ENCODE peak calls at places on chromosomes 6 and 20, in nine cellular contexts. X is cardiac muscle cell, G is prostate gland, I is heart right ventricle, P is psoas muscle, L is esophagus squamous epithelium, H is PC-9, R is right atrium auricular region, Q is fibroblast of lung. O is an unnamed sample.

GRCh38 chr6:149963462-149964242 is at the start of gene ULBP1:
- DNase-seq in P (peak; percentile 93), X (peak; percentile 87), G (peak; percentile 73), Q (peak; percentile 89), L (peak; percentile 48), H (peak; percentile 75), I (peak; percentile 83), R (peak; percentile 90), O (peak; percentile 88)

GRCh38 chr20:45892828-45893500 is 1.8 kb downstream of the CTSA start:
- DNase-seq in Q (no peak), P (no peak), G (no peak), H (no peak), I (no peak), X (no peak), L (no peak), R (no peak), O (no peak)

GRCh38 chr20:63017076-63017825 is 10.5 kb upstream of the BHLHE23 start:
- DNase-seq in H (no peak), L (no peak), R (no peak), X (no peak), Q (no peak), P (peak; percentile 32), G (no peak), I (peak; percentile 1), O (peak; percentile 70)

GRCh38 chr20:23235173-23236027 is 115.2 kb upstream of the NXT1 start:
- DNase-seq in P (peak; percentile 79), I (peak; percentile 73), R (peak; percentile 81), X (peak; percentile 81), G (peak; percentile 44), L (no peak), Q (peak; percentile 87), H (peak; percentile 43), O (peak; percentile 89)

GRCh38 chr20:4613718-4614620 is 107.7 kb upstream of the PRND start:
- DNase-seq in R (peak; percentile 72), G (no peak), L (peak; percentile 11), I (peak; percentile 23), H (peak; percentile 68), Q (peak; percentile 34), P (no peak), X (peak; percentile 91), O (no peak)

GRCh38 chr6:43720999-43721398 is 33.4 kb upstream of the MRPS18A start:
- DNase-seq in X (no peak), Q (no peak), P (no peak), R (no peak), L (no peak), H (no peak), G (no peak), I (no peak), O (no peak)

GRCh38 chr6:76230711-76231110 is 158.2 kb upstream of the IMPG1 start:
- DNase-seq in P (no peak), Q (no peak), G (no peak), R (no peak), L (no peak), X (no peak), H (no peak), I (no peak), O (no peak)

GRCh38 chr6:11500008-11500407 is 37.5 kb upstream of the TMEM170B start:
- DNase-seq in G (no peak), P (no peak), Q (peak; percentile 15), L (no peak), R (no peak), X (peak; percentile 77), I (no peak), H (no peak), O (no peak)

GRCh38 chr6:145749632-145750031 is 14.3 kb upstream of the EPM2A start:
- DNase-seq in I (no peak), Q (peak; percentile 83), H (no peak), X (peak; percentile 74), R (no peak), L (no peak), P (no peak), G (no peak), O (no peak)

GRCh38 chr20:19129976-19130612 is 82.3 kb upstream of the SLC24A3 start:
- DNase-seq in L (no peak), R (no peak), Q (no peak), P (no peak), H (no peak), I (no peak), X (no peak), G (peak; percentile 59), O (no peak)

GRCh38 chr6:7424967-7425807 is 35.6 kb downstream of the RIOK1 start:
- DNase-seq in Q (peak; percentile 23), H (peak; percentile 32), G (peak; percentile 38), L (no peak), P (no peak), R (no peak), X (peak; percentile 72), I (peak; percentile 67), O (no peak)

GRCh38 chr6:68468244-68468884 is 166.7 kb upstream of the ADGRB3 start:
- DNase-seq in I (no peak), L (no peak), R (no peak), Q (peak; percentile 38), P (no peak), X (peak; percentile 0), H (no peak), G (no peak), O (no peak)

GRCh38 chr6:152078804-152079203 is 271.3 kb downstream of the ESR1 start:
- DNase-seq in I (no peak), X (no peak), Q (no peak), P (no peak), L (no peak), G (no peak), H (no peak), R (no peak), O (no peak)

GRCh38 chr6:107636486-107636885 is 146.6 kb downstream of the SOBP start:
- DNase-seq in X (no peak), I (no peak), Q (no peak), R (no peak), H (no peak), L (no peak), G (no peak), P (no peak), O (no peak)

GRCh38 chr6:146770275-146770964 is 171.6 kb downstream of the ADGB start:
- DNase-seq in X (no peak), P (no peak), G (no peak), R (no peak), I (peak; percentile 10), Q (no peak), L (no peak), H (no peak), O (no peak)

GRCh38 chr6:146770965-146771735 is 172.4 kb downstream of the ADGB start:
- DNase-seq in H (no peak), Q (no peak), I (peak; percentile 36), G (no peak), L (no peak), X (peak; percentile 13), R (peak; percentile 70), P (peak; percentile 71), O (peak; percentile 54)

DNA sequence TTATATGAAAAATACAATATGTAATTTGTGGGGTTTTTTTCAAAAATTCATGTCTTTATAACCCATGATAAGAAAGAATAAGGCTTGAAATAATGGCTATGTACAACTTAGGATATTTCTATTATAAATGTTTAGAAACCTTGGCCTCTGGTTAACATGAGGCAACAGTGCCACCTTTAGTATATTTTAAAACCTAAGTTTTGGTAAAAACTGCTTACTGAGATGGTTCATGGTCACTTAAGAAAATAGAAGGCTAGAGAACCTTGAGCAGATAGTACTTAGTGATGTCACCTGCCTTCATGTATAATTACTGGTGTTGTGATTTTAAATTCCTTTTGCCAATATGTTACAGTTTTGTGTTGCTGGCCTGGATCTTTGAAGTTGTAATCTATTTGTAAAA is 176.5 kb downstream of the ADGB start:
- DNase-seq in H (no peak), R (no peak), L (no peak), I (no peak), X (peak; percentile 38), Q (peak; percentile 11), P (no peak), G (no peak), O (no peak)
- TF ChIP-seq CTCF in H (peak; percentile 36), R (no peak), L (no peak), I (no peak), X (no peak), Q (no peak), P (no peak), G (no peak), O (no peak)

DNA sequence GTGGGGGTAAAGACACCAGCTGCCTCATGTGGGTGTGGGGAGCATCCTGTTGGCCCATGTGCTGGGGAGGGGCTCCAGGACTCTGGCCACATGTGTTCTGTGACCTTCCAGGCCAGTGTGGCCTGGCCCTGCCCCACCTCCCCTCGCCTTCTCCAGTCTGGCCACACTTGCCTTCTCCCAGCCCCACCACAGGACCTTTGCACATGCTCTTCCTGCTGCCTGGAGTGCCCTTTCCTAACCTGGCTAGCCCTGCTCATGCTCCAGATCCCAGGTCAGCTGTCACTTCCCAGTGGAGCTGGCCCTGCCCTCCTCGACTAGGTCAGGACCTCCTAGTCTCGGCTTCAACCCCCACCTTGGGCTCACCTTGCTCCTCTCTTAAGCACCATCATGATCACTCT is 183.8 kb downstream of the CDH4 start:
- DNase-seq in I (no peak), G (no peak), P (no peak), H (no peak), L (no peak), X (no peak), R (no peak), Q (no peak), O (no peak)
- H3K27me3 ChIP-seq in I (peaks cover 28% of the 10 kb centered on the region), G (no peaks in the 10 kb centered on the region), P (peaks cover 4% of the 10 kb centered on the region), H (peaks cover 94% of the 10 kb centered on the region), L (peaks cover 8% of the 10 kb centered on the region), X (no peaks in the 10 kb centered on the region), R (no peaks in the 10 kb centered on the region), Q (no peaks in the 10 kb centered on the region), O (peaks cover 9% of the 10 kb centered on the region)

DNA sequence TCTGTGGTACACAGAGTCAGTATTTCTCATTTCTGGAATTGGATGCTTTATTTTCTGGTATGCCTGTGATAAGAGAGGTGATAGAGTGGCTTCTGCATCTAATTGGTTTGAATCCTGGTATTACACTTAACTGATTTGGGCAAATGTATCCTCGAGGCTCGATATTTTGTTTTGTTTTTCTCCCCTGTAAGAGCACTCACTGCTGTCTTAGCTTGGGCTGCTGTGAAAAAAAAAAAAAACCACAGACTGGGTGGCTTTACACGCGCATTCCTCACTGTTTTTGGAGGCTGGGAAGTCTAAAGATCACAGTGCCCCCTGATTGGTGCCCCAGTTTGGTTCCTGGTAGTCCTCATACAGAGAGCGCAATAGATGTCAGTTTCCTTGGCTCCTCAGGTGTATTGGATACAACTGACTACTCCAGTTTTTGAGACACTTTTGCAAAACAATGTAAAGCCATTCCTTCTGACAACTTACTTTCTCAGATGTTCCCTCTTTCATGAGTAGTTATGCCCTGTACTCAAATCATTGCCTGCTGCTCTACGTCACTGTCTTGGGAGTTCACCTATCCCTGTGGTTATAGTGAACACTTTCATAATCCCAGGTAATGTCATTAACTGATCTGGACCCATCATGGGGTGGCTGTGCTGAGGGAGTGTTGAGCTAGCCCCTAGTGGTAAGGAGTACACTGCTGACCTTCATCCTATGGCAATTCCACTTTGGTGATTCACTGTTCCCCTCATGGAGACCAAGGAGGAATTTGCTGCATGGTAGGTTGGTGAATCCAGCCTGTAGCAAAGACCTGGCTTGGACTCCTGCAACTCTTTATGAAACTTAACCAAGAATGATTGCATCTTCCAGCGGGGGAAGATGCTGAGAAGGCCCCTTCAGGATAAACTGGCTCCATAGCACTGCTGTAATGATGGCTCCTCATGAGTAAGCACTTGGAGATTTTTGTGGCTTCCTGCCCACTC is 3.5 kb upstream of the ACAT2 start:
- DNase-seq in I (no peak), Q (no peak), H (no peak), G (no peak), L (no peak), X (peak; percentile 44), P (no peak), R (no peak), O (no peak)
- TF ChIP-seq CTCF in I (no peak), Q (no peak), H (no peak), G (no peak), L (no peak), X (peak; percentile 9), P (no peak), R (no peak), O (no peak)

GRCh38 chr6:13776602-13777001 is 37.8 kb downstream of the MCUR1 start:
- DNase-seq in P (no peak), L (no peak), H (no peak), G (no peak), X (no peak), R (no peak), I (no peak), Q (no peak), O (no peak)
- H3K27me3 ChIP-seq in P (no peaks in the 10 kb centered on the region), L (no peaks in the 10 kb centered on the region), H (no peaks in the 10 kb centered on the region), G (no peaks in the 10 kb centered on the region), X (no peaks in the 10 kb centered on the region), R (no peaks in the 10 kb centered on the region), I (no peaks in the 10 kb centered on the region), Q (no peaks in the 10 kb centered on the region), O (no peaks in the 10 kb centered on the region)